ENCODE peak calls at places on chromosomes 4 and X, in nine cellular contexts. N is fibroblast of villous mesenchyme; F is substantia nigra; H is DMS153; Q is activated CD8-positive, alpha-beta memory T cell treated with anti-CD3 and anti-CD28 coated beads for 48 hours; A is GM13976; Z is cardiac fibroblast; B is activated T-cell treated with anti-CD3 and anti-CD28 coated beads for 24 hours; J is NCI-H2029. L is an unnamed sample.

GRCh38 chr4:120005527-120005926 is 61.1 kb downstream of the MAD2L1 start:
- DNase-seq in F (no peak), B (no peak), N (no peak), Z (no peak), Q (no peak), A (no peak), H (no peak), J (no peak), L (no peak)

GRCh38 chr4:75995727-75996126 is 5.0 kb upstream of the SDAD1 start:
- DNase-seq in N (peak), A (peak), Z (peak), F (no peak), J (peak), B (no peak), H (peak), Q (no peak), L (no peak)

GRCh38 chr4:22653752-22654151 is 39.0 kb upstream of the GBA3 start:
- DNase-seq in Z (no peak), Q (no peak), H (no peak), F (no peak), J (no peak), N (no peak), A (no peak), B (no peak), L (no peak)

GRCh38 chrX:119168104-119168503 is 40.5 kb upstream of the KIAA1210 start:
- DNase-seq in Q (no peak), B (no peak), H (no peak), Z (no peak), J (no peak), N (no peak), F (no peak), A (no peak), L (no peak)

GRCh38 chrX:13750204-13750603 is 15.7 kb downstream of the OFD1 start:
- DNase-seq in N (no peak), J (peak), Z (peak), A (peak), B (no peak), F (no peak), H (peak), Q (no peak), L (peak)

GRCh38 chr4:113673450-113673849 is 88.1 kb downstream of the CAMK2D start:
- DNase-seq in N (no peak), B (peak), Q (no peak), F (no peak), H (no peak), Z (no peak), A (peak), J (no peak), L (no peak)

GRCh38 chrX:150834695-150835094 is 63.8 kb downstream of the CD99L2 start:
- DNase-seq in F (no peak), N (no peak), Q (no peak), H (no peak), Z (no peak), A (no peak), B (no peak), J (no peak), L (no peak)

GRCh38 chr4:182807346-182807745 is 109.8 kb downstream of the DCTD start:
- DNase-seq in B (no peak), F (no peak), Z (no peak), N (no peak), J (no peak), A (no peak), H (no peak), Q (no peak), L (no peak)

GRCh38 chr4:72977936-72978485 is 91.5 kb downstream of the COX18 start:
- DNase-seq in H (no peak), J (no peak), A (no peak), Z (no peak), F (no peak), B (no peak), Q (no peak), N (peak), L (no peak)

GRCh38 chr4:4260185-4260751 is 12.2 kb upstream of the TMEM128 start:
- DNase-seq in F (no peak), J (no peak), A (peak), Z (peak), Q (no peak), H (peak), N (peak), B (no peak), L (peak)

GRCh38 chr4:101398807-101399206 is 51.5 kb upstream of the PPP3CA start:
- DNase-seq in J (no peak), F (no peak), A (no peak), Q (no peak), N (no peak), Z (no peak), B (no peak), H (no peak), L (no peak)

GRCh38 chrX:54891573-54891972 is 29.1 kb upstream of the TRO start:
- DNase-seq in A (peak), Q (no peak), Z (peak), B (peak), H (peak), N (peak), F (no peak), J (peak), L (peak)

GRCh38 chr4:173990879-173991231 is 292.6 kb downstream of the FBXO8 start:
- DNase-seq in A (no peak), H (no peak), Q (no peak), F (no peak), N (peak), B (no peak), J (no peak), Z (peak), L (peak)

GRCh38 chr4:136831553-136831952 is 700.7 kb downstream of the PCDH18 start:
- DNase-seq in Q (no peak), B (no peak), N (no peak), H (no peak), F (no peak), A (no peak), Z (no peak), J (no peak), L (no peak)

GRCh38 chr4:154364012-154364863 is 127.4 kb downstream of the DCHS2 start:
- DNase-seq in Q (no peak), N (peak), Z (no peak), H (no peak), J (no peak), B (no peak), A (no peak), F (no peak), L (no peak)

GRCh38 chr4:105520819-105521790 is 31.3 kb upstream of the ARHGEF38 start:
- DNase-seq in H (no peak), N (peak), Z (peak), J (peak), F (peak), Q (no peak), A (peak), B (no peak), L (peak)

GRCh38 chrX:19097553-19097952 is 24.7 kb downstream of the ADGRG2 start:
- DNase-seq in F (no peak), B (no peak), H (no peak), A (no peak), Q (no peak), J (no peak), N (no peak), Z (no peak), L (no peak)

GRCh38 chr4:67037489-67037888 is 507.8 kb downstream of the CENPC start:
- DNase-seq in H (no peak), F (no peak), Q (no peak), Z (peak), N (no peak), B (no peak), J (no peak), A (no peak), L (no peak)

GRCh38 chr4:17030543-17030942 is 132.1 kb upstream of the LDB2 start:
- DNase-seq in A (no peak), Q (no peak), F (no peak), J (no peak), H (no peak), Z (peak), B (no peak), N (peak), L (no peak)

GRCh38 chrX:11704725-11705495 is 39.2 kb upstream of the ARHGAP6 start:
- DNase-seq in B (no peak), Q (no peak), H (no peak), Z (peak), J (no peak), F (no peak), N (peak), A (no peak), L (no peak)

GRCh38 chr4:158410272-158410671 is 111.4 kb upstream of the RXFP1 start:
- DNase-seq in A (no peak), B (no peak), F (no peak), Q (no peak), J (no peak), Z (peak), H (no peak), N (peak), L (peak)

GRCh38 chrX:39726810-39727209 is 370.9 kb downstream of the BCOR start:
- DNase-seq in A (no peak), J (peak), Q (no peak), Z (peak), N (peak), H (peak), B (no peak), F (no peak), L (peak)

GRCh38 chr4:103429283-103429682 is 231.1 kb upstream of the CENPE start:
- DNase-seq in N (no peak), B (no peak), A (peak), Z (no peak), H (no peak), F (no peak), J (no peak), Q (no peak), L (peak)

GRCh38 chr4:56505269-56506109 is at the start of gene ARL9:
- DNase-seq in F (no peak), Q (peak), H (peak), A (peak), J (peak), B (peak), N (peak), Z (peak), L (peak)